ENCODE peak calls at places on chromosomes 1 and 21, in seven cellular contexts. U is progenitor cell of endocrine pancreas, X is lower lobe of right lung, L is A549, Y is tibial nerve, R is heart right ventricle, E is IMR-90. N is an unnamed sample.
A peak's percentile ranks its signal among the peaks of the same experiment; 100 is the strongest.

GRCh38 chr1:88650676-88651418 is 33.2 kb upstream of the PKN2 start:
- DNase-seq in U (no peak), X (no peak), L (no peak), Y (no peak), R (no peak), E (peak; percentile 23), N (peak; percentile 1)

GRCh38 chr1:212241445-212242287 is 43.5 kb upstream of the PPP2R5A start:
- DNase-seq in U (no peak), X (no peak), L (no peak), Y (no peak), R (no peak), E (no peak), N (no peak)

GRCh38 chr1:173009597-173009996 is 41.1 kb downstream of the TNFSF18 start:
- DNase-seq in U (no peak), X (peak; percentile 50), L (no peak), Y (no peak), R (peak; percentile 6), E (no peak), N (peak; percentile 46)

GRCh38 chr1:22563671-22564612 is 653 bp downstream of the EPHA8 start:
- DNase-seq in U (no peak), X (no peak), L (no peak), Y (no peak), R (no peak), E (no peak), N (no peak)

GRCh38 chr1:51612349-51612982 is 4.4 kb upstream of the OSBPL9 start:
- DNase-seq in U (no peak), X (no peak), L (no peak), Y (no peak), R (no peak), E (peak; percentile 33), N (no peak)

GRCh38 chr1:21058035-21058793 is 118.5 kb downstream of the EIF4G3 start:
- DNase-seq in U (no peak), X (no peak), L (no peak), Y (no peak), R (no peak), E (no peak), N (no peak)

GRCh38 chr1:77900687-77901293 is 12.4 kb downstream of the NEXN start:
- DNase-seq in U (no peak), X (no peak), L (peak; percentile 66), Y (no peak), R (no peak), E (peak; percentile 63), N (peak; percentile 79)

GRCh38 chr1:113389356-113389952 is 861 bp upstream of the MAGI3 start:
- DNase-seq in U (no peak), X (no peak), L (no peak), Y (no peak), R (no peak), E (no peak), N (no peak)

GRCh38 chr21:14964658-14965057 is 100.1 kb downstream of the NRIP1 start:
- DNase-seq in U (no peak), X (no peak), L (no peak), Y (no peak), R (no peak), E (no peak), N (no peak)

GRCh38 chr1:26915204-26915842 is 1.5 kb upstream of the NR0B2 start:
- DNase-seq in U (no peak), X (no peak), L (no peak), Y (no peak), R (peak; percentile 66), E (no peak), N (no peak)

GRCh38 chr1:200733907-200734306 is 4.8 kb upstream of the CAMSAP2 start:
- DNase-seq in U (no peak), X (no peak), L (no peak), Y (no peak), R (no peak), E (no peak), N (peak; percentile 28)

GRCh38 chr1:2975466-2976179 is 45.6 kb upstream of the ACTRT2 start:
- DNase-seq in U (no peak), X (no peak), L (no peak), Y (no peak), R (no peak), E (no peak), N (no peak)

GRCh38 chr1:154862927-154863701 is 7.0 kb downstream of the KCNN3 start:
- DNase-seq in U (no peak), X (no peak), L (no peak), Y (no peak), R (no peak), E (no peak), N (no peak)

GRCh38 chr1:227958617-227959324 is 11.0 kb upstream of the WNT9A start:
- DNase-seq in U (no peak), X (no peak), L (no peak), Y (no peak), R (no peak), E (no peak), N (no peak)

GRCh38 chr1:225919906-225920305 is 4.1 kb downstream of the PYCR2 start:
- DNase-seq in U (no peak), X (peak; percentile 76), L (no peak), Y (no peak), R (peak; percentile 69), E (peak; percentile 77), N (peak; percentile 94)

GRCh38 chr1:241639653-241640148 is 468 bp downstream of the CHML start:
- DNase-seq in U (peak; percentile 17), X (peak; percentile 77), L (peak; percentile 67), Y (no peak), R (peak; percentile 19), E (no peak), N (peak; percentile 43)

GRCh38 chr1:41329662-41330587 is 31.3 kb upstream of the FOXO6 start:
- DNase-seq in U (no peak), X (no peak), L (no peak), Y (no peak), R (no peak), E (no peak), N (no peak)

GRCh38 chr1:41331546-41331917 is 29.7 kb upstream of the FOXO6 start:
- DNase-seq in U (no peak), X (no peak), L (no peak), Y (no peak), R (no peak), E (no peak), N (no peak)

GRCh38 chr1:41328780-41329640 is 32.2 kb upstream of the FOXO6 start:
- DNase-seq in U (no peak), X (no peak), L (no peak), Y (no peak), R (no peak), E (no peak), N (no peak)

GRCh38 chr1:41333146-41333784 is 28.0 kb upstream of the FOXO6 start:
- DNase-seq in U (no peak), X (no peak), L (peak; percentile 32), Y (no peak), R (no peak), E (peak; percentile 68), N (peak; percentile 70)

DNA sequence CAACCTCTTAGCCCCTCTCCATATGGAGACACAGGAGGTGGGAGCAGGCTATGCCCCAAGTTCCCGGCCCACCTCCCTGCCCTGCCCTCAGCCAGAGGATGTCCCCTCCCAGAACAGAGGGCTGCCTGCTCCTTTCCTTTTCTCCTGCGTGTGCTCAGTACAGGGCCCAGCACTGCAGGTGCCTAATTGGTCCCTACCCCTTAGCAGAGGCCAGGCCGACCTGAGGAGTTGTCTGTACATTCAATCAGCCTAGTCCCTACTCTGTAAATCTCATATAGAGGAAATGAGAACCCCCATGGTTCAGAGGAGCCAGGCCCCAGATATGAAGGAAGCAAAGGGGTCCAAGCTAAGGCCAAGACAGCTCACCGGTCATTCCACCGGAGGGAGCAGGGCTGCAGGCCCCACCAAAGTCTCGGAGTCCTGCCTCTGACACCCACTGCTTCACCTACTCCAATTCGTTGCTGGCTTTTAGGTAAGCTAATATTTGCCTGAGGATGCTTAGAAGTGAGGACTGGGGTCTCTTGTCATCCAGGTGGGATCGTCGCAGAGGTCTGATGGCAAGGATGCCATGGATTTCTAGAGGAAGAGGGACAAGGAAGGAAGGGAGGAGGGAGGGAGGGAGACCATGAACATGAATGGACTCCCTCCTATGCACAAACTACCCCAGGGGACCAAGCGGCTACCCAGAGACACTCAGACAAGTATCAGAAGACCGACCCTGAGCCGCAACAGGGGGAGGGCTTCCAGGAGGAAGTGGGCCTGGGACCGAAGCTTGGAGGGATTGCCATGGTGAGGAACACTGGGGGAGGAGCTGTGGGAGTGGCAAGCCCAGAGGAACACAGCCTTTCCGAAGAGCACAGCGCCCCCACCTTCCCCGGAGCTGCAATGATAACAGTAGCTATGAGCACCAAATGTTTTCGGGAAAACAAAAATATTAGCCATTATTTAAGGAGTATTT is 30.4 kb upstream of the FOXO6 start:
- DNase-seq in U (no peak), X (no peak), L (no peak), Y (no peak), R (no peak), E (no peak), N (peak; percentile 8)
- TF ChIP-seq CTCF in U (peak; percentile 25), X (no peak), L (no peak), Y (no peak), R (no peak), E (no peak), N (peak; percentile 10)

GRCh38 chr21:44761011-44761729 is 40.5 kb downstream of the UBE2G2 start:
- DNase-seq in U (no peak), X (no peak), L (no peak), Y (no peak), R (no peak), E (no peak), N (no peak)
- TF ChIP-seq CTCF in U (peak; percentile 66), X (peak; percentile 30), L (no peak), Y (no peak), R (peak; percentile 27), E (no peak), N (peak; percentile 29)

GRCh38 chr1:46558966-46559365 is 7.5 kb upstream of the KNCN start:
- DNase-seq in U (no peak), X (no peak), L (no peak), Y (no peak), R (no peak), E (no peak), N (no peak)
- TF ChIP-seq CTCF in U (no peak), X (no peak), L (no peak), Y (no peak), R (no peak), E (no peak), N (no peak)

DNA sequence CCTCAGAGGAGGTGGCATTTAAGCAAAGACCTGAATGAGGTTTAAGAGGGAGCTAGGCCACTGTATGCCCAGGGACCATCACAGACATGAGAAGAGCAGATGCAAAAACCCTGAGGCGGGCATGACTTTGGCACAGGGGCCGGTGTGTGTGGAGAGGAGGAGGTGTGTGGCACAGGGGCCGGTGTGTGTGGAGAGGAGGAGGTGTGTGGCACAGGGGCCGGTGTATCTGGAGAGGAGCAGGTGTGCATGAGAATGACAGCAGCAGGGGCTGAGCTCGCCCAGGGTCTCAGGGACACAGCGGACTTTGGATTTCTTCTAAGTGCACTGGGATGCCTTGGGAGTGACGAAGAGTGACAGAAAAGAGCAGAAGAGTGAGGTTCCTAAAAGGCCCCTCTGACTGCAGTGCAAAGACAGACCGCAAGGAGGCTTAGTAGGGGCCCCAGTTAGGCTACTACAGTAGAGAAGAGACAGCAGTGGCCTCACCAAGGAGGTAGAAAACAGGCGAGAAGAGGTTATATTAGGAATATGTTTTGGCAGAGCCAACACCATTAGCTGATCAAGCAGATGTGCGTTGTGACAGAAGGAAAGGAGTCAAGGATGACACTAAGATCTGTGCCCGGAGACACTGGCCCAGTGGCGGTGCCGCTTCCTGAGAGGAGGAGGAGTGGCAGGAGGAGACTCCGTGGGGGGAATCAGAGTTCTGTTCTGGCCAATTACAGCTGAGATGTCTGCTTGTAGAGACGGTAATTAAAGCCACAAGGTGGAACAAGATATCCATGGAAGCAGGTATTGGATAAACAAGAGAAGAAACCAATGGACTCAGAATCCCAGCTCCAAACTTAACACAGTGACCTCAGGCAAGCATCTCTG is 18.4 kb downstream of the ZBTB17 start:
- DNase-seq in U (no peak), X (no peak), L (no peak), Y (peak; percentile 5), R (no peak), E (no peak), N (no peak)
- TF ChIP-seq CTCF in U (peak; percentile 55), X (no peak), L (peak; percentile 11), Y (no peak), R (no peak), E (peak; percentile 25), N (peak; percentile 44)

N was measured in cardiac fibroblast.